ENCODE peak calls at places on chromosomes 5 and 9, in eight cellular contexts. One of them, this sample, is unnamed.
A peak's percentile ranks its signal among the peaks of the same experiment; 100 is the strongest.

GRCh38 chr5:81552844-81553569 is 159.1 kb upstream of the ACOT12 start:
- DNase-seq in ACHN: no peak
- DNase-seq in NCI-H1105 treated with DMSO at 0.1 percent for 48 hours: no peak
- DNase-seq in NAMALWA: no peak
- DNase-seq in neural crest cell: no peak
- DNase-seq in stimulated activated CD4-positive, alpha-beta T cell treated with anti-CD3 and anti-CD28 coated beads, Interleukin-1b, Interleukin-23, amount 100 ng/mL, for 4 hours: no peak
- DNase-seq in aorta: no peak
- DNase-seq in psoas muscle: no peak
- DNase-seq in this sample: no peak

GRCh38 chr9:2230362-2230761 is 215.2 kb downstream of the SMARCA2 start:
- DNase-seq in aorta: no peak
- DNase-seq in NCI-H1105 treated with DMSO at 0.1 percent for 48 hours: no peak
- DNase-seq in neural crest cell: no peak
- DNase-seq in ACHN: peak; percentile 27
- DNase-seq in stimulated activated CD4-positive, alpha-beta T cell treated with anti-CD3 and anti-CD28 coated beads, Interleukin-1b, Interleukin-23, amount 100 ng/mL, for 4 hours: no peak
- DNase-seq in psoas muscle: no peak
- DNase-seq in NAMALWA: peak; percentile 60
- DNase-seq in this sample: no peak

GRCh38 chr5:168302785-168303184 is 11.3 kb downstream of the WWC1 start:
- DNase-seq in aorta: no peak
- DNase-seq in ACHN: no peak
- DNase-seq in stimulated activated CD4-positive, alpha-beta T cell treated with anti-CD3 and anti-CD28 coated beads, Interleukin-1b, Interleukin-23, amount 100 ng/mL, for 4 hours: no peak
- DNase-seq in NCI-H1105 treated with DMSO at 0.1 percent for 48 hours: no peak
- DNase-seq in psoas muscle: no peak
- DNase-seq in neural crest cell: no peak
- DNase-seq in NAMALWA: no peak
- DNase-seq in this sample: no peak

GRCh38 chr5:78362220-78362619 is 1.8 kb downstream of the SCAMP1 start:
- DNase-seq in NCI-H1105 treated with DMSO at 0.1 percent for 48 hours: no peak
- DNase-seq in psoas muscle: no peak
- DNase-seq in neural crest cell: no peak
- DNase-seq in stimulated activated CD4-positive, alpha-beta T cell treated with anti-CD3 and anti-CD28 coated beads, Interleukin-1b, Interleukin-23, amount 100 ng/mL, for 4 hours: no peak
- DNase-seq in NAMALWA: peak; percentile 16
- DNase-seq in ACHN: peak; percentile 34
- DNase-seq in aorta: no peak
- DNase-seq in this sample: no peak

GRCh38 chr9:34957492-34958410 is at the start of gene PHF24:
- DNase-seq in ACHN: peak; percentile 4
- DNase-seq in psoas muscle: peak; percentile 40
- DNase-seq in NCI-H1105 treated with DMSO at 0.1 percent for 48 hours: no peak
- DNase-seq in neural crest cell: no peak
- DNase-seq in stimulated activated CD4-positive, alpha-beta T cell treated with anti-CD3 and anti-CD28 coated beads, Interleukin-1b, Interleukin-23, amount 100 ng/mL, for 4 hours: peak; percentile 18
- DNase-seq in aorta: no peak
- DNase-seq in NAMALWA: no peak
- DNase-seq in this sample: no peak

GRCh38 chr5:83608122-83608521 is 112.5 kb downstream of the HAPLN1 start:
- DNase-seq in psoas muscle: no peak
- DNase-seq in aorta: no peak
- DNase-seq in stimulated activated CD4-positive, alpha-beta T cell treated with anti-CD3 and anti-CD28 coated beads, Interleukin-1b, Interleukin-23, amount 100 ng/mL, for 4 hours: no peak
- DNase-seq in neural crest cell: peak; percentile 51
- DNase-seq in NAMALWA: peak; percentile 52
- DNase-seq in NCI-H1105 treated with DMSO at 0.1 percent for 48 hours: peak; percentile 17
- DNase-seq in ACHN: peak; percentile 59
- DNase-seq in this sample: no peak

GRCh38 chr9:113953541-113953940 is 77.4 kb downstream of the ZNF618 start:
- DNase-seq in NAMALWA: no peak
- DNase-seq in neural crest cell: no peak
- DNase-seq in stimulated activated CD4-positive, alpha-beta T cell treated with anti-CD3 and anti-CD28 coated beads, Interleukin-1b, Interleukin-23, amount 100 ng/mL, for 4 hours: no peak
- DNase-seq in ACHN: no peak
- DNase-seq in NCI-H1105 treated with DMSO at 0.1 percent for 48 hours: no peak
- DNase-seq in psoas muscle: no peak
- DNase-seq in aorta: no peak
- DNase-seq in this sample: no peak

GRCh38 chr5:115246361-115246991 is 16.2 kb downstream of the PGGT1B start:
- DNase-seq in ACHN: peak; percentile 56
- DNase-seq in psoas muscle: no peak
- DNase-seq in NAMALWA: peak; percentile 74
- DNase-seq in neural crest cell: no peak
- DNase-seq in aorta: no peak
- DNase-seq in stimulated activated CD4-positive, alpha-beta T cell treated with anti-CD3 and anti-CD28 coated beads, Interleukin-1b, Interleukin-23, amount 100 ng/mL, for 4 hours: no peak
- DNase-seq in NCI-H1105 treated with DMSO at 0.1 percent for 48 hours: peak; percentile 54
- DNase-seq in this sample: no peak

GRCh38 chr5:88145205-88145602 is 123.4 kb downstream of the TMEM161B start:
- DNase-seq in psoas muscle: no peak
- DNase-seq in stimulated activated CD4-positive, alpha-beta T cell treated with anti-CD3 and anti-CD28 coated beads, Interleukin-1b, Interleukin-23, amount 100 ng/mL, for 4 hours: no peak
- DNase-seq in aorta: no peak
- DNase-seq in NCI-H1105 treated with DMSO at 0.1 percent for 48 hours: no peak
- DNase-seq in NAMALWA: no peak
- DNase-seq in ACHN: no peak
- DNase-seq in neural crest cell: no peak
- DNase-seq in this sample: no peak

GRCh38 chr5:5139358-5140050 is 626 bp upstream of the ADAMTS16 start:
- DNase-seq in neural crest cell: no peak
- DNase-seq in aorta: no peak
- DNase-seq in psoas muscle: no peak
- DNase-seq in ACHN: no peak
- DNase-seq in stimulated activated CD4-positive, alpha-beta T cell treated with anti-CD3 and anti-CD28 coated beads, Interleukin-1b, Interleukin-23, amount 100 ng/mL, for 4 hours: no peak
- DNase-seq in NCI-H1105 treated with DMSO at 0.1 percent for 48 hours: no peak
- DNase-seq in NAMALWA: no peak
- DNase-seq in this sample: no peak

GRCh38 chr5:107630184-107630583 is 40.6 kb downstream of the EFNA5 start:
- DNase-seq in aorta: no peak
- DNase-seq in psoas muscle: no peak
- DNase-seq in NCI-H1105 treated with DMSO at 0.1 percent for 48 hours: no peak
- DNase-seq in ACHN: no peak
- DNase-seq in neural crest cell: no peak
- DNase-seq in NAMALWA: no peak
- DNase-seq in stimulated activated CD4-positive, alpha-beta T cell treated with anti-CD3 and anti-CD28 coated beads, Interleukin-1b, Interleukin-23, amount 100 ng/mL, for 4 hours: no peak
- DNase-seq in this sample: no peak

GRCh38 chr9:36396985-36397384 is 3.1 kb downstream of the RNF38 start:
- DNase-seq in NCI-H1105 treated with DMSO at 0.1 percent for 48 hours: no peak
- DNase-seq in stimulated activated CD4-positive, alpha-beta T cell treated with anti-CD3 and anti-CD28 coated beads, Interleukin-1b, Interleukin-23, amount 100 ng/mL, for 4 hours: no peak
- DNase-seq in ACHN: no peak
- DNase-seq in NAMALWA: no peak
- DNase-seq in aorta: no peak
- DNase-seq in neural crest cell: no peak
- DNase-seq in psoas muscle: no peak
- DNase-seq in this sample: no peak

GRCh38 chr9:133605856-133606721 is 3.1 kb downstream of the FAM163B start:
- DNase-seq in neural crest cell: no peak
- DNase-seq in NAMALWA: no peak
- DNase-seq in NCI-H1105 treated with DMSO at 0.1 percent for 48 hours: peak; percentile 65
- DNase-seq in psoas muscle: no peak
- DNase-seq in stimulated activated CD4-positive, alpha-beta T cell treated with anti-CD3 and anti-CD28 coated beads, Interleukin-1b, Interleukin-23, amount 100 ng/mL, for 4 hours: no peak
- DNase-seq in ACHN: no peak
- DNase-seq in aorta: no peak
- DNase-seq in this sample: no peak

GRCh38 chr9:90999425-91000397 is 198.1 kb downstream of the SYK start:
- DNase-seq in psoas muscle: peak; percentile 46
- DNase-seq in ACHN: no peak
- DNase-seq in NCI-H1105 treated with DMSO at 0.1 percent for 48 hours: peak; percentile 68
- DNase-seq in aorta: no peak
- DNase-seq in stimulated activated CD4-positive, alpha-beta T cell treated with anti-CD3 and anti-CD28 coated beads, Interleukin-1b, Interleukin-23, amount 100 ng/mL, for 4 hours: no peak
- DNase-seq in neural crest cell: no peak
- DNase-seq in NAMALWA: no peak
- DNase-seq in this sample: no peak

GRCh38 chr5:53027913-53028312 is 38.8 kb downstream of the ITGA2 start:
- DNase-seq in aorta: peak; percentile 74
- DNase-seq in NCI-H1105 treated with DMSO at 0.1 percent for 48 hours: peak; percentile 44
- DNase-seq in stimulated activated CD4-positive, alpha-beta T cell treated with anti-CD3 and anti-CD28 coated beads, Interleukin-1b, Interleukin-23, amount 100 ng/mL, for 4 hours: no peak
- DNase-seq in neural crest cell: no peak
- DNase-seq in psoas muscle: peak; percentile 46
- DNase-seq in ACHN: peak; percentile 32
- DNase-seq in NAMALWA: no peak
- DNase-seq in this sample: no peak

GRCh38 chr5:148615644-148616283 is 38.6 kb downstream of the HTR4 start:
- DNase-seq in aorta: no peak
- DNase-seq in ACHN: no peak
- DNase-seq in stimulated activated CD4-positive, alpha-beta T cell treated with anti-CD3 and anti-CD28 coated beads, Interleukin-1b, Interleukin-23, amount 100 ng/mL, for 4 hours: no peak
- DNase-seq in NAMALWA: no peak
- DNase-seq in psoas muscle: no peak
- DNase-seq in neural crest cell: no peak
- DNase-seq in NCI-H1105 treated with DMSO at 0.1 percent for 48 hours: no peak
- DNase-seq in this sample: no peak

GRCh38 chr5:39063037-39063436 is 11.2 kb downstream of the RICTOR start:
- DNase-seq in NAMALWA: no peak
- DNase-seq in stimulated activated CD4-positive, alpha-beta T cell treated with anti-CD3 and anti-CD28 coated beads, Interleukin-1b, Interleukin-23, amount 100 ng/mL, for 4 hours: no peak
- DNase-seq in ACHN: no peak
- DNase-seq in neural crest cell: no peak
- DNase-seq in aorta: no peak
- DNase-seq in psoas muscle: no peak
- DNase-seq in NCI-H1105 treated with DMSO at 0.1 percent for 48 hours: no peak
- DNase-seq in this sample: no peak

GRCh38 chr5:154653764-154654483 is 101.3 kb upstream of the LARP1 start:
- DNase-seq in stimulated activated CD4-positive, alpha-beta T cell treated with anti-CD3 and anti-CD28 coated beads, Interleukin-1b, Interleukin-23, amount 100 ng/mL, for 4 hours: no peak
- DNase-seq in psoas muscle: no peak
- DNase-seq in neural crest cell: no peak
- DNase-seq in aorta: no peak
- DNase-seq in ACHN: no peak
- DNase-seq in NCI-H1105 treated with DMSO at 0.1 percent for 48 hours: no peak
- DNase-seq in NAMALWA: no peak
- DNase-seq in this sample: no peak

GRCh38 chr5:146731909-146732659 is 146.5 kb downstream of the PPP2R2B start:
- DNase-seq in NAMALWA: no peak
- DNase-seq in NCI-H1105 treated with DMSO at 0.1 percent for 48 hours: no peak
- DNase-seq in aorta: no peak
- DNase-seq in stimulated activated CD4-positive, alpha-beta T cell treated with anti-CD3 and anti-CD28 coated beads, Interleukin-1b, Interleukin-23, amount 100 ng/mL, for 4 hours: no peak
- DNase-seq in psoas muscle: no peak
- DNase-seq in ACHN: peak; percentile 67
- DNase-seq in neural crest cell: no peak
- DNase-seq in this sample: no peak

GRCh38 chr9:72464819-72465218 is 56.6 kb upstream of the TMC1 start:
- DNase-seq in neural crest cell: no peak
- DNase-seq in ACHN: no peak
- DNase-seq in psoas muscle: no peak
- DNase-seq in aorta: no peak
- DNase-seq in NAMALWA: no peak
- DNase-seq in stimulated activated CD4-positive, alpha-beta T cell treated with anti-CD3 and anti-CD28 coated beads, Interleukin-1b, Interleukin-23, amount 100 ng/mL, for 4 hours: no peak
- DNase-seq in NCI-H1105 treated with DMSO at 0.1 percent for 48 hours: no peak
- DNase-seq in this sample: no peak